ENCODE peak calls at places on chromosomes 5 and 9, in four cellular contexts. One of them, this sample, is unnamed.
A peak's percentile ranks its signal among the peaks of the same experiment; 100 is the strongest.

GRCh38 chr5:7849531-7850240 is 1.2 kb downstream of the CFAP90 start:
- DNase-seq in K562: no peak
- DNase-seq in HepG2: peak; percentile 26
- DNase-seq in GM12878: no peak
- DNase-seq in this sample: peak; percentile 49

GRCh38 chr5:110161162-110161561 is 471.4 kb downstream of the MAN2A1 start:
- DNase-seq in K562: no peak
- DNase-seq in HepG2: no peak
- DNase-seq in GM12878: no peak
- DNase-seq in this sample: no peak

GRCh38 chr5:145499483-145499882 is 335.7 kb downstream of the PRELID2 start:
- DNase-seq in K562: no peak
- DNase-seq in HepG2: no peak
- DNase-seq in GM12878: no peak
- DNase-seq in this sample: no peak

GRCh38 chr5:158514353-158514960 is 585.3 kb downstream of the EBF1 start:
- DNase-seq in K562: no peak
- DNase-seq in HepG2: no peak
- DNase-seq in GM12878: no peak
- DNase-seq in this sample: no peak

GRCh38 chr9:70481471-70481870 is 67.0 kb upstream of the KLF9 start:
- DNase-seq in K562: no peak
- DNase-seq in HepG2: no peak
- DNase-seq in GM12878: no peak
- DNase-seq in this sample: no peak

GRCh38 chr9:71858812-71859211 is 52.2 kb downstream of the ABHD17B start:
- DNase-seq in K562: no peak
- DNase-seq in HepG2: no peak
- DNase-seq in GM12878: peak; percentile 36
- DNase-seq in this sample: no peak

GRCh38 chr9:134809296-134809695 is 71.3 kb upstream of the FCN2 start:
- DNase-seq in K562: no peak
- DNase-seq in HepG2: no peak
- DNase-seq in GM12878: no peak
- DNase-seq in this sample: no peak

GRCh38 chr9:71144495-71144894 is 23.1 kb upstream of the TRPM3 start:
- DNase-seq in K562: no peak
- DNase-seq in HepG2: no peak
- DNase-seq in GM12878: no peak
- DNase-seq in this sample: no peak

GRCh38 chr9:84751921-84752320 is 82.4 kb downstream of the NTRK2 start:
- DNase-seq in K562: no peak
- DNase-seq in HepG2: no peak
- DNase-seq in GM12878: no peak
- DNase-seq in this sample: no peak

GRCh38 chr5:76256116-76256889 is 146.8 kb upstream of the IQGAP2 start:
- DNase-seq in K562: peak; percentile 64
- DNase-seq in HepG2: peak; percentile 63
- DNase-seq in GM12878: no peak
- DNase-seq in this sample: peak; percentile 59

GRCh38 chr9:13719981-13720380 is 440.5 kb upstream of the MPDZ start:
- DNase-seq in K562: no peak
- DNase-seq in HepG2: no peak
- DNase-seq in GM12878: no peak
- DNase-seq in this sample: no peak

GRCh38 chr9:127574089-127574921 is 37.8 kb upstream of the STXBP1 start:
- DNase-seq in K562: no peak
- DNase-seq in HepG2: no peak
- DNase-seq in GM12878: no peak
- DNase-seq in this sample: no peak

GRCh38 chr9:117415584-117415937 is 704 bp upstream of the ASTN2 start:
- DNase-seq in K562: no peak
- DNase-seq in HepG2: no peak
- DNase-seq in GM12878: no peak
- DNase-seq in this sample: no peak

GRCh38 chr5:134581241-134581981 is 51.2 kb downstream of the SAR1B start:
- DNase-seq in K562: no peak
- DNase-seq in HepG2: no peak
- DNase-seq in GM12878: no peak
- DNase-seq in this sample: no peak

GRCh38 chr9:116058421-116058820 is 95.2 kb upstream of the PAPPA start:
- DNase-seq in K562: no peak
- DNase-seq in HepG2: no peak
- DNase-seq in GM12878: no peak
- DNase-seq in this sample: no peak

GRCh38 chr5:148973455-148973854 is 89.4 kb downstream of the SH3TC2 start:
- DNase-seq in K562: no peak
- DNase-seq in HepG2: no peak
- DNase-seq in GM12878: no peak
- DNase-seq in this sample: no peak

GRCh38 chr5:128109138-128109537 is 25.6 kb downstream of the SLC12A2 start:
- DNase-seq in K562: no peak
- DNase-seq in HepG2: no peak
- DNase-seq in GM12878: no peak
- DNase-seq in this sample: no peak

GRCh38 chr5:112940670-112941069 is 18.6 kb upstream of the REEP5 start:
- DNase-seq in K562: no peak
- DNase-seq in HepG2: no peak
- DNase-seq in GM12878: no peak
- DNase-seq in this sample: no peak

GRCh38 chr9:136983611-136984314 is 970 bp downstream of the LCNL1 start:
- DNase-seq in K562: no peak
- DNase-seq in HepG2: no peak
- DNase-seq in GM12878: no peak
- DNase-seq in this sample: no peak

GRCh38 chr9:16870606-16871357 is at the start of gene BNC2:
- DNase-seq in K562: no peak
- DNase-seq in HepG2: no peak
- DNase-seq in GM12878: no peak
- DNase-seq in this sample: peak; percentile 81

GRCh38 chr9:94498801-94499454 is 56.0 kb upstream of the PCAT7 start:
- DNase-seq in K562: no peak
- DNase-seq in HepG2: no peak
- DNase-seq in GM12878: no peak
- DNase-seq in this sample: no peak

GRCh38 chr9:107704791-107705190 is 215.2 kb upstream of the KLF4 start:
- DNase-seq in K562: no peak
- DNase-seq in HepG2: no peak
- DNase-seq in GM12878: no peak
- DNase-seq in this sample: no peak

GRCh38 chr5:35963381-35963843 is 25.0 kb upstream of the CAPSL start:
- DNase-seq in K562: peak; percentile 48
- DNase-seq in HepG2: no peak
- DNase-seq in GM12878: no peak
- DNase-seq in this sample: peak; percentile 61

DNA sequence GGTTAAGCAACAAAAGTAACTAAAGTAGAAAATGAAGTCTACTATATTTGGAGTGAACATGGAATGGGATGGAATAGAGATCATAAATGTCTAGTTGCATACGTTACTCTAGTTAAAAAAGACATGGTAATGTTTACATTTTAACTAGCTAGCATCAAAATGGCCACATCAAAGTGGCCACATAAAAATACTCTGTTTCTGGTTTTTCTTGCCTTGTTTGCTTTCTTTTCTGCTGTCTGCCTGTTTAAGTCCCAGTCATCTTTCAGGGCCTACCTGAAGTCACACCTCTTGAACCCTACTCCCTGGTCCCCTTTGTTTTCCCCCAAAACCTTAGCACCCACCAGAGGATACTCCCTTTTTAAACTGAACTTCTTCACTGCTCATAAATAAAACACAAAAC is 6.4 kb upstream of the KIF2A start:
- DNase-seq in K562: no peak
- DNase-seq in HepG2: no peak
- DNase-seq in GM12878: no peak
- DNase-seq in this sample: no peak
- TF ChIP-seq CREM in K562: no peak
- TF ChIP-seq CREM in HepG2: no peak
- TF ChIP-seq CREM in GM12878: no peak
- TF ChIP-seq CREM in this sample: no peak

GRCh38 chr5:142716963-142717362 is 31.1 kb upstream of the FGF1 start:
- DNase-seq in K562: peak; percentile 31
- DNase-seq in HepG2: peak; percentile 54
- DNase-seq in GM12878: no peak
- DNase-seq in this sample: peak; percentile 69
- TF ChIP-seq CREM in K562: no peak
- TF ChIP-seq CREM in HepG2: no peak
- TF ChIP-seq CREM in GM12878: no peak
- TF ChIP-seq CREM in this sample: no peak

GRCh38 chr9:37155601-37156000 is 35.2 kb downstream of the ZCCHC7 start:
- DNase-seq in K562: no peak
- DNase-seq in HepG2: no peak
- DNase-seq in GM12878: no peak
- DNase-seq in this sample: no peak
- TF ChIP-seq CREM in K562: no peak
- TF ChIP-seq CREM in HepG2: no peak
- TF ChIP-seq CREM in GM12878: no peak
- TF ChIP-seq CREM in this sample: no peak

DNA sequence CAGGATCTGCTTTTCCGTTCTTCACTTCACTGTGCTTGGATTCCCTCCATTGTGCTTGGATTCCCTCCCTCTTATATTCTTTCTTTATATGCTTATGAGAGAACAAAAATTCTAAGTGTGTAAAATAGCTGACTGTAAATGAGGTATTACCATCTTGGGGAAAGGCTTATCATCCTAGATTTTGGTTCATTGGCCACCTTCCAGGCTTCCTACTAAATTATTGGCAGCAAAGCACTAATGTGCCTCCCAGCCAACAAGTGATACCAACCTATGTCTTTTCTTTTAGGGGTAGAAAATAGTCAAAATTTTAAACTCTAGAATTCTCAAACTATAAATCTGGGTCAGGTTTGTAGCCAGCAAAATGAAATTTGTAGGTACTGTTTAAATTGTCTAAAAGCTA is 52.7 kb downstream of the NDUFAF2 start:
- DNase-seq in K562: no peak
- DNase-seq in HepG2: no peak
- DNase-seq in GM12878: no peak
- DNase-seq in this sample: no peak
- TF ChIP-seq CREM in K562: no peak
- TF ChIP-seq CREM in HepG2: no peak
- TF ChIP-seq CREM in GM12878: no peak
- TF ChIP-seq CREM in this sample: no peak

DNA sequence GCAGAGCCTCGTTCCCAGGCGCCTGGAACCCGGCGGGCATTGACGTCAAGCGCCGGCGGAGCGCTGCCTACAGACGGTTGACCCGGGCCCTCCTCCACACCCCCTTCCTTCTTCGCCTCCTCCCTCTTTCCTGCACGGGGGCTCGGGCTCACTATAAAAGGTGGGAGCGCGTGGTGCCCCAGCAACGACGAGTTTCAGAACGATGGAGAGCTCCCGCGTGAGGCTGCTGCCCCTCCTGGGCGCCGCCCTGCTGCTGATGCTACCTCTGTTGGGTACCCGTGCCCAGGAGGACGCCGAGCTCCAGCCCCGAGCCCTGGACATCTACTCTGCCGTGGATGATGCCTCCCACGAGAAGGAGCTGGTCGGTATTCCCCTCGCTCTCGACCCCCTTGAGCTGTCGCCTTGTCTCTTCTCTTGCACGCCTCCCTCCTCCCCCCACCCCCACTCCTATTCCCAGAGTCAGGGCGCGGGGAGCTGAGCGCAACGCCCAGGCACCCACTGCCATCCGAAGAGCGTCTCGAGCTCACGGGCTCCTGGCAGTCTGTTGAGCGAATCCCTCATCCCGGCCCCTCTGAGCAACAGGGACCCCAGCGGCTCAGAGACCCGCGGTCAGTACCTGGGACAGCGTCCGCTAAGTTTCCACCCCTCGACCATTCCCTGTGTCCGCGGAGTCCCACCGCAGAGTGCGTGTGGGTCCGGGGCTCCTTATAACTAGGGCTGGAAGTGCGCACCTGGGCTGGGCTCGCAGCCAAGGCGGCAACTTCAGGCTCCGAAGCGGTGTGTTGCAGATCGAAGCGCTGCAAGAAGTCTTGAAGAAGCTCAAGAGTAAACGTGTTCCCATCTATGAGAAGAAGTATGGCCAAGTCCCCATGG is at the start of gene CARTPT:
- DNase-seq in K562: peak; percentile 22
- DNase-seq in HepG2: no peak
- DNase-seq in GM12878: no peak
- DNase-seq in this sample: peak; percentile 80
- TF ChIP-seq CREM in K562: no peak
- TF ChIP-seq CREM in HepG2: no peak
- TF ChIP-seq CREM in GM12878: no peak
- TF ChIP-seq CREM in this sample: peak; percentile 77

DNA sequence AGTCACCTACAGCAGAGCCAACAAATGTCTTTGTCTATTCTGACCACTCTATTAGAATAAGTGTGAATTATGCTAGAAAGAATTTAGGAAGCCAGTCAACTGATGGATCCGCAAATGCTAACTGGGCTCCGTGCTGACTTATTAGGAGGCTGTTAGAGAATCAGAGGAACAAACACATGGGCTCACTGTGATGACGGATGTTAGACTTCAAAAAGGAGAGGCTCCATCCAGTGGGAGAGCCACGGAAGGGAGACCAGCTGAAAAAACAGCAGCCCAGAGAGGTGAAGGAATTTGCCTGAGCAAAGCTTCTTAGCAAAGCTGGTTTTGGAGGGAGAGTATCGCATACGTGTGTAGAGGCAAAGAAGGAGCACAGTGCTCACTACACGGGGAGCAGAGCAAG is 5.8 kb upstream of the TGFBI start:
- DNase-seq in K562: no peak
- DNase-seq in HepG2: no peak
- DNase-seq in GM12878: no peak
- DNase-seq in this sample: no peak
- TF ChIP-seq CREM in K562: no peak
- TF ChIP-seq CREM in HepG2: no peak
- TF ChIP-seq CREM in GM12878: no peak
- TF ChIP-seq CREM in this sample: no peak

This sample was measured in WTC11.